ENCODE peak calls at places on chromosome 4, in ten cellular contexts. One of them, this sample, is unnamed.

GRCh38 chr4:48071171-48071570 is 54.6 kb downstream of the NIPAL1 start:
- DNase-seq in A549: no peak
- DNase-seq in WTC11: no peak
- DNase-seq in NCI-H2081: no peak
- DNase-seq in stimulated activated CD4-positive, alpha-beta T cell treated with anti-CD3 and anti-CD28 coated beads, Interleukin-15, amount 100 ng/mL, for 24 hours: no peak
- DNase-seq in effector CD4-positive, alpha-beta T cell: no peak
- DNase-seq in NCI-H460: no peak
- DNase-seq in mucosa of gallbladder: no peak
- DNase-seq in colonic mucosa: no peak
- DNase-seq in activated T-cell treated with anti-CD3 and anti-CD28 coated beads, Interleukin-2, amount 50 U/mL, for 72 hours: no peak
- DNase-seq in this sample: no peak

GRCh38 chr4:8419222-8420041 is 21.1 kb downstream of the ACOX3 start:
- DNase-seq in colonic mucosa: no peak
- DNase-seq in NCI-H2081: no peak
- DNase-seq in NCI-H460: no peak
- DNase-seq in stimulated activated CD4-positive, alpha-beta T cell treated with anti-CD3 and anti-CD28 coated beads, Interleukin-15, amount 100 ng/mL, for 24 hours: peak
- DNase-seq in effector CD4-positive, alpha-beta T cell: no peak
- DNase-seq in A549: peak
- DNase-seq in WTC11: no peak
- DNase-seq in mucosa of gallbladder: no peak
- DNase-seq in activated T-cell treated with anti-CD3 and anti-CD28 coated beads, Interleukin-2, amount 50 U/mL, for 72 hours: peak
- DNase-seq in this sample: no peak

GRCh38 chr4:119478446-119479179 is 150.0 kb downstream of the PDE5A start:
- DNase-seq in effector CD4-positive, alpha-beta T cell: no peak
- DNase-seq in activated T-cell treated with anti-CD3 and anti-CD28 coated beads, Interleukin-2, amount 50 U/mL, for 72 hours: no peak
- DNase-seq in colonic mucosa: peak
- DNase-seq in A549: peak
- DNase-seq in NCI-H2081: peak
- DNase-seq in mucosa of gallbladder: no peak
- DNase-seq in NCI-H460: no peak
- DNase-seq in stimulated activated CD4-positive, alpha-beta T cell treated with anti-CD3 and anti-CD28 coated beads, Interleukin-15, amount 100 ng/mL, for 24 hours: no peak
- DNase-seq in WTC11: no peak
- DNase-seq in this sample: no peak

GRCh38 chr4:5721923-5722322 is 10.9 kb downstream of the EVC start:
- DNase-seq in stimulated activated CD4-positive, alpha-beta T cell treated with anti-CD3 and anti-CD28 coated beads, Interleukin-15, amount 100 ng/mL, for 24 hours: no peak
- DNase-seq in mucosa of gallbladder: no peak
- DNase-seq in NCI-H460: no peak
- DNase-seq in A549: no peak
- DNase-seq in colonic mucosa: no peak
- DNase-seq in NCI-H2081: no peak
- DNase-seq in activated T-cell treated with anti-CD3 and anti-CD28 coated beads, Interleukin-2, amount 50 U/mL, for 72 hours: no peak
- DNase-seq in WTC11: no peak
- DNase-seq in effector CD4-positive, alpha-beta T cell: no peak
- DNase-seq in this sample: no peak

GRCh38 chr4:16544251-16544721 is 318.0 kb upstream of the TAPT1 start:
- DNase-seq in effector CD4-positive, alpha-beta T cell: no peak
- DNase-seq in WTC11: no peak
- DNase-seq in mucosa of gallbladder: peak
- DNase-seq in activated T-cell treated with anti-CD3 and anti-CD28 coated beads, Interleukin-2, amount 50 U/mL, for 72 hours: no peak
- DNase-seq in colonic mucosa: peak
- DNase-seq in stimulated activated CD4-positive, alpha-beta T cell treated with anti-CD3 and anti-CD28 coated beads, Interleukin-15, amount 100 ng/mL, for 24 hours: no peak
- DNase-seq in A549: no peak
- DNase-seq in NCI-H460: no peak
- DNase-seq in NCI-H2081: no peak
- DNase-seq in this sample: no peak

GRCh38 chr4:153146031-153146430 is 58.2 kb upstream of the TRIM2 start:
- DNase-seq in effector CD4-positive, alpha-beta T cell: no peak
- DNase-seq in NCI-H460: no peak
- DNase-seq in A549: no peak
- DNase-seq in stimulated activated CD4-positive, alpha-beta T cell treated with anti-CD3 and anti-CD28 coated beads, Interleukin-15, amount 100 ng/mL, for 24 hours: no peak
- DNase-seq in mucosa of gallbladder: no peak
- DNase-seq in activated T-cell treated with anti-CD3 and anti-CD28 coated beads, Interleukin-2, amount 50 U/mL, for 72 hours: no peak
- DNase-seq in NCI-H2081: no peak
- DNase-seq in colonic mucosa: no peak
- DNase-seq in WTC11: no peak
- DNase-seq in this sample: no peak

GRCh38 chr4:147732516-147733193 is 767 bp downstream of the ARHGAP10 start:
- DNase-seq in mucosa of gallbladder: no peak
- DNase-seq in A549: no peak
- DNase-seq in NCI-H460: no peak
- DNase-seq in NCI-H2081: peak
- DNase-seq in stimulated activated CD4-positive, alpha-beta T cell treated with anti-CD3 and anti-CD28 coated beads, Interleukin-15, amount 100 ng/mL, for 24 hours: peak
- DNase-seq in activated T-cell treated with anti-CD3 and anti-CD28 coated beads, Interleukin-2, amount 50 U/mL, for 72 hours: peak
- DNase-seq in WTC11: peak
- DNase-seq in colonic mucosa: peak
- DNase-seq in effector CD4-positive, alpha-beta T cell: no peak
- DNase-seq in this sample: peak

GRCh38 chr4:154928640-154929257 is 147.7 kb downstream of the RBM46 start:
- DNase-seq in NCI-H460: no peak
- DNase-seq in effector CD4-positive, alpha-beta T cell: no peak
- DNase-seq in NCI-H2081: peak
- DNase-seq in mucosa of gallbladder: no peak
- DNase-seq in stimulated activated CD4-positive, alpha-beta T cell treated with anti-CD3 and anti-CD28 coated beads, Interleukin-15, amount 100 ng/mL, for 24 hours: no peak
- DNase-seq in A549: peak
- DNase-seq in colonic mucosa: no peak
- DNase-seq in WTC11: peak
- DNase-seq in activated T-cell treated with anti-CD3 and anti-CD28 coated beads, Interleukin-2, amount 50 U/mL, for 72 hours: no peak
- DNase-seq in this sample: peak

GRCh38 chr4:74692973-74693372 is 101.3 kb downstream of the BTC start:
- DNase-seq in NCI-H2081: no peak
- DNase-seq in mucosa of gallbladder: peak
- DNase-seq in colonic mucosa: no peak
- DNase-seq in NCI-H460: no peak
- DNase-seq in stimulated activated CD4-positive, alpha-beta T cell treated with anti-CD3 and anti-CD28 coated beads, Interleukin-15, amount 100 ng/mL, for 24 hours: no peak
- DNase-seq in effector CD4-positive, alpha-beta T cell: no peak
- DNase-seq in A549: no peak
- DNase-seq in WTC11: no peak
- DNase-seq in activated T-cell treated with anti-CD3 and anti-CD28 coated beads, Interleukin-2, amount 50 U/mL, for 72 hours: no peak
- DNase-seq in this sample: no peak

GRCh38 chr4:173752610-173753009 is 222.6 kb upstream of the HAND2 start:
- DNase-seq in activated T-cell treated with anti-CD3 and anti-CD28 coated beads, Interleukin-2, amount 50 U/mL, for 72 hours: peak
- DNase-seq in colonic mucosa: peak
- DNase-seq in effector CD4-positive, alpha-beta T cell: no peak
- DNase-seq in WTC11: peak
- DNase-seq in stimulated activated CD4-positive, alpha-beta T cell treated with anti-CD3 and anti-CD28 coated beads, Interleukin-15, amount 100 ng/mL, for 24 hours: peak
- DNase-seq in mucosa of gallbladder: no peak
- DNase-seq in NCI-H460: peak
- DNase-seq in NCI-H2081: no peak
- DNase-seq in A549: peak
- DNase-seq in this sample: no peak

GRCh38 chr4:20839957-20840356 is 139.7 kb downstream of the PACRGL start:
- DNase-seq in NCI-H460: no peak
- DNase-seq in colonic mucosa: no peak
- DNase-seq in A549: peak
- DNase-seq in effector CD4-positive, alpha-beta T cell: no peak
- DNase-seq in NCI-H2081: no peak
- DNase-seq in activated T-cell treated with anti-CD3 and anti-CD28 coated beads, Interleukin-2, amount 50 U/mL, for 72 hours: no peak
- DNase-seq in mucosa of gallbladder: no peak
- DNase-seq in WTC11: no peak
- DNase-seq in stimulated activated CD4-positive, alpha-beta T cell treated with anti-CD3 and anti-CD28 coated beads, Interleukin-15, amount 100 ng/mL, for 24 hours: no peak
- DNase-seq in this sample: peak

GRCh38 chr4:125582302-125582701 is 267.5 kb downstream of the FAT4 start:
- DNase-seq in effector CD4-positive, alpha-beta T cell: no peak
- DNase-seq in WTC11: no peak
- DNase-seq in activated T-cell treated with anti-CD3 and anti-CD28 coated beads, Interleukin-2, amount 50 U/mL, for 72 hours: no peak
- DNase-seq in NCI-H460: no peak
- DNase-seq in colonic mucosa: no peak
- DNase-seq in NCI-H2081: no peak
- DNase-seq in A549: no peak
- DNase-seq in mucosa of gallbladder: no peak
- DNase-seq in stimulated activated CD4-positive, alpha-beta T cell treated with anti-CD3 and anti-CD28 coated beads, Interleukin-15, amount 100 ng/mL, for 24 hours: no peak
- DNase-seq in this sample: no peak

GRCh38 chr4:36385951-36386561 is 104.6 kb downstream of the DTHD1 start:
- DNase-seq in NCI-H2081: no peak
- DNase-seq in NCI-H460: no peak
- DNase-seq in stimulated activated CD4-positive, alpha-beta T cell treated with anti-CD3 and anti-CD28 coated beads, Interleukin-15, amount 100 ng/mL, for 24 hours: no peak
- DNase-seq in effector CD4-positive, alpha-beta T cell: peak
- DNase-seq in activated T-cell treated with anti-CD3 and anti-CD28 coated beads, Interleukin-2, amount 50 U/mL, for 72 hours: peak
- DNase-seq in A549: no peak
- DNase-seq in mucosa of gallbladder: no peak
- DNase-seq in WTC11: no peak
- DNase-seq in colonic mucosa: no peak
- DNase-seq in this sample: no peak

GRCh38 chr4:153645183-153645582 is 38.9 kb upstream of the TLR2 start:
- DNase-seq in effector CD4-positive, alpha-beta T cell: no peak
- DNase-seq in mucosa of gallbladder: no peak
- DNase-seq in A549: no peak
- DNase-seq in colonic mucosa: no peak
- DNase-seq in NCI-H2081: no peak
- DNase-seq in activated T-cell treated with anti-CD3 and anti-CD28 coated beads, Interleukin-2, amount 50 U/mL, for 72 hours: no peak
- DNase-seq in NCI-H460: no peak
- DNase-seq in stimulated activated CD4-positive, alpha-beta T cell treated with anti-CD3 and anti-CD28 coated beads, Interleukin-15, amount 100 ng/mL, for 24 hours: peak
- DNase-seq in WTC11: peak
- DNase-seq in this sample: no peak